ENCODE peak calls at places on chromosomes 13 and 19, in seven cellular contexts. B, X, E, C, L, R and Q are unnamed samples.

GRCh38 chr19:13149628-13150186 is 468 bp downstream of the STX10 start:
- DNase-seq in L (peak), R (peak), X (peak), C (peak), E (peak), B (peak), Q (no peak)

GRCh38 chr13:96769874-96770273 is 224.4 kb downstream of the OXGR1 start:
- DNase-seq in R (no peak), B (no peak), E (no peak), X (no peak), C (no peak), L (no peak), Q (no peak)

GRCh38 chr13:110634558-110634957 is 19.2 kb downstream of the NAXD start:
- DNase-seq in X (no peak), L (no peak), C (no peak), E (peak), B (no peak), R (peak), Q (no peak)

GRCh38 chr13:66087149-66087780 is 1142.9 kb downstream of the PCDH9 start:
- DNase-seq in R (no peak), B (no peak), C (no peak), E (peak), L (no peak), X (no peak), Q (no peak)

GRCh38 chr19:49954092-49954825 is 6.7 kb downstream of the SIGLEC11 start:
- DNase-seq in E (no peak), B (no peak), R (no peak), C (no peak), L (no peak), X (no peak), Q (no peak)

GRCh38 chr19:53621885-53622710 is 9.7 kb upstream of the DPRX start:
- DNase-seq in E (no peak), X (no peak), C (peak), B (no peak), R (no peak), L (no peak), Q (no peak)

GRCh38 chr19:45884682-45885555 is 1.0 kb downstream of the IRF2BP1 start:
- DNase-seq in R (peak), X (no peak), B (peak), L (no peak), C (peak), E (no peak), Q (no peak)

GRCh38 chr19:15144046-15144646 is 36.9 kb downstream of the SYDE1 start:
- DNase-seq in L (no peak), B (no peak), E (peak), C (peak), X (no peak), R (no peak), Q (no peak)

GRCh38 chr19:1261512-1261862 is 7.6 kb upstream of the CIRBP start:
- DNase-seq in E (no peak), B (no peak), L (no peak), C (no peak), R (peak), X (no peak), Q (no peak)

GRCh38 chr13:101700598-101700997 is 248.1 kb downstream of the ITGBL1 start:
- DNase-seq in R (no peak), B (no peak), L (no peak), E (peak), C (no peak), X (no peak), Q (no peak)

GRCh38 chr13:110017379-110017778 is 231.0 kb upstream of the IRS2 start:
- DNase-seq in E (peak), R (no peak), L (no peak), B (no peak), C (peak), X (no peak), Q (peak)

GRCh38 chr19:11649941-11650340 is 52.7 kb downstream of the ZNF627 start:
- DNase-seq in L (no peak), X (no peak), C (no peak), R (no peak), E (no peak), B (no peak), Q (no peak)

GRCh38 chr13:74026753-74027152 is 107.5 kb downstream of the KLF12 start:
- DNase-seq in E (peak), L (no peak), C (peak), R (peak), B (peak), X (peak), Q (peak)

GRCh38 chr13:58991826-58992477 is 1171.8 kb downstream of the DIAPH3 start:
- DNase-seq in X (no peak), L (no peak), E (no peak), C (peak), B (no peak), R (no peak), Q (no peak)

GRCh38 chr13:112260108-112261055 is 115.8 kb upstream of the SPACA7 start:
- DNase-seq in C (no peak), E (no peak), R (no peak), X (no peak), B (no peak), L (no peak), Q (no peak)

GRCh38 chr13:39364797-39365468 is 238.1 kb downstream of the LHFPL6 start:
- DNase-seq in R (peak), B (no peak), C (peak), X (no peak), E (peak), L (no peak), Q (peak)

GRCh38 chr13:114128624-114129522 is 3.5 kb downstream of the RASA3 start:
- DNase-seq in B (no peak), R (no peak), L (peak), X (no peak), E (peak), C (no peak), Q (no peak)

GRCh38 chr19:58275564-58275963 is 3.2 kb upstream of the ZNF8 start:
- DNase-seq in X (no peak), L (no peak), R (no peak), C (no peak), E (no peak), B (no peak), Q (no peak)

GRCh38 chr13:21668665-21669599 is 1.9 kb upstream of the FGF9 start:
- DNase-seq in X (peak), C (no peak), B (peak), R (peak), L (no peak), E (peak), Q (peak)